ENCODE peak calls at places on chromosomes 11 and 22, in seven cellular contexts. Q, A, T, V, W, N and R are unnamed samples.

GRCh38 chr11:93288079-93288478 is 42.5 kb upstream of the DEUP1 start:
- DNase-seq in N (no peak), A (no peak), Q (peak), W (no peak), T (no peak), V (no peak), R (no peak)

GRCh38 chr22:50702261-50702671 is 29.6 kb downstream of the SHANK3 start:
- DNase-seq in A (no peak), N (no peak), V (no peak), Q (no peak), T (no peak), W (no peak), R (no peak)

GRCh38 chr22:44456661-44457412 is 41.2 kb downstream of the RTL6 start:
- DNase-seq in Q (no peak), A (no peak), W (no peak), V (no peak), T (no peak), N (no peak), R (no peak)

GRCh38 chr11:31887180-31887579 is 76.1 kb upstream of the PAX6 start:
- DNase-seq in V (no peak), W (peak), A (peak), N (no peak), Q (no peak), T (no peak), R (no peak)

GRCh38 chr11:61294717-61295595 is at the start of gene VWCE:
- DNase-seq in W (no peak), V (peak), Q (no peak), A (peak), N (peak), T (peak), R (peak)

GRCh38 chr22:43642319-43642718 is 169.8 kb downstream of the EFCAB6 start:
- DNase-seq in Q (no peak), V (no peak), W (no peak), N (no peak), A (no peak), T (no peak), R (no peak)

GRCh38 chr11:27977031-27977430 is 130.9 kb downstream of the KIF18A start:
- DNase-seq in T (no peak), Q (no peak), A (no peak), N (no peak), V (no peak), W (no peak), R (no peak)

GRCh38 chr22:48098936-48099245 is 1336.4 kb downstream of the TBC1D22A start:
- DNase-seq in T (no peak), W (no peak), N (no peak), Q (no peak), V (no peak), A (no peak), R (peak)

GRCh38 chr22:44947029-44947428 is 62.8 kb downstream of the PHF21B start:
- DNase-seq in N (no peak), A (no peak), T (no peak), Q (no peak), W (no peak), V (no peak), R (no peak)

DNA sequence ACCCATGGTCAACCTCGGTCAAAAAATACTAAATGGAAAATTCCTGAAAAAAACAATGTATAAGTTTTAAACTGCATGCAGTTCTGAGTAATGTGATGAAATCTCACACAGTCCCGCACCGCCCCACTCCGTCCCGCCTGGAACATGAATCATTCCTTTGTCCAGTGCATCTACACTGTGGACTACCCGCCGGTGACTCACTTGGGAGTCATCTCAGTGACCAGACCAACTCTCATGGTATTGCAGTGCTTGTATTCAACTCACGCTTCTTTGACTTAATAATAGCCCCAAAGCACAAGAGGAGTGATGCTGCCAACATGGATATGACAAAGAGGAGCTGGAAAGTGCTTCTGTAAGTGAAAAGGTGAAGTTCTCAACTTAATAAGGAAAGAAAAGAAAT is 48.8 kb downstream of the ARHGAP32 start:
- DNase-seq in A (no peak), Q (no peak), W (no peak), V (no peak), N (peak), T (peak), R (no peak)
- TF ChIP-seq TAF1 in A (peak), Q (no peak), W (no peak), V (no peak), N (no peak), T (no peak), R (no peak)

DNA sequence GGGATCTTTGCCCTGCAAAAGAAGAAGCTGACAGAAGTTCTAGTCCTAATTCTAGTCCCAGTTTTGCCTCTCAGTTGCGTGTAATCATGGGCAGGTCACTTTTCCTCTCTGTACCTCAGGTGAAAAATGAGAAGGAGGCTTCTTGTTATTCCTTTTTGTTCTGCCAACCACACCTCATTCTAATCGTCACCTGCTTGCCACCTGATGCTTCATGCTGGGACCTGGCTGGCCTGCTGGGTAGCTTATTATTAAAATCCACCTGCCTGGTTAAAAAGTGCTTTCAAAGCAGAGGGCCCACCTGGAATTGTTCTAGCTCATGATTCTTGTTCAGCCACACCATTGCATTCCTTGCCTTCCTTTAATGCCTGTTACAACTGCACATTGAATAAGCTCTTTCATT is 8.4 kb upstream of the ALG8 start:
- DNase-seq in T (no peak), A (no peak), W (no peak), Q (no peak), N (no peak), V (no peak), R (no peak)
- TF ChIP-seq TAF1 in T (no peak), A (no peak), W (no peak), Q (no peak), N (no peak), V (no peak), R (no peak)

DNA sequence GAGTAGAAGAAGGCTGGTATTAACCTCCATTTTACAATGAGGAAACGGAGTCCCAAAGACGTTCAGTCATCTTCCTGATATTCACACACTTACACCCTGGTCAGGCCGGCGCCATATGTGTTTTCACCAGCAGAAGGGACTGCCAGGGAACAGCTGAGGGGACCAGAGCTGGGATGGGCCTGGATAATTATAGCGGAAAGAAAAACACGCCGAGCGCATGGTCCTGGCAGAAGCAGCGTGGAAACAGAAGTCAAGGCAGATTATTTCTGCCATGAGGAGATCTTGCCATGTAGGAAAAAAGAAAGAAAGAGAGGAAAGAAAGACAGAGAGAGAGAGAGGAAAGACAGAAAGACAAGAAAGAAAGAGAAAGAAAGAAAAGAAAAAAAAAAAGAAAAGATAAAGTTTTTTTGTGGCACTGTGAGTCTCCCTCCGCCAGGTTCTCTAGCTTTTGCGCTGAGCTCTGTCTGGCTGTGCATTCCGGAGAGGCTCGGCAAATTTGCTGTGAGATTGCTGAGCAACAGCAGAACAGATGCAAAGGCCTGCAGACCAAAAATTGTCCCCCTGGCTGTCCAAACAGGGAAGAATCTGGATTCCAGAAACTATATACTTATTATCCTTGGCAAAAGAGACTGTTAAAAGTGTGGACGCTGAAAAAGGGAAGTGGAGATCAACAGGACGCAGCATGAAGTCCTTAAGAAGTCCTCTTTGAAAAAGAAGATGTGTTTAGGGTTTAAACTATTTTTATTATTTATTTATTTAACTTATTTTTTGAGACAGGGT is 1.3 kb upstream of the UCP2 start:
- DNase-seq in N (no peak), A (peak), T (no peak), W (no peak), V (no peak), Q (no peak), R (no peak)
- TF ChIP-seq TAF1 in N (no peak), A (no peak), T (no peak), W (no peak), V (no peak), Q (no peak), R (no peak)

GRCh38 chr11:11320820-11321219 is 32.2 kb downstream of the CSNK2A3 start:
- DNase-seq in N (no peak), T (no peak), V (no peak), W (no peak), A (no peak), Q (no peak), R (no peak)

GRCh38 chr11:11316651-11317050 is 36.4 kb downstream of the CSNK2A3 start:
- DNase-seq in T (no peak), N (no peak), Q (no peak), W (no peak), A (no peak), V (no peak), R (no peak)

GRCh38 chr11:11313902-11314692 is 39.0 kb downstream of the CSNK2A3 start:
- DNase-seq in N (no peak), V (no peak), T (no peak), Q (no peak), W (no peak), A (no peak), R (no peak)

GRCh38 chr11:11318479-11318878 is 34.6 kb downstream of the CSNK2A3 start:
- DNase-seq in Q (no peak), N (no peak), A (no peak), T (no peak), V (no peak), W (no peak), R (no peak)

GRCh38 chr11:11318961-11319360 is 34.1 kb downstream of the CSNK2A3 start:
- DNase-seq in Q (peak), A (no peak), T (no peak), W (no peak), V (no peak), N (no peak), R (no peak)
- TF ChIP-seq TAF1 in Q (no peak), A (no peak), T (no peak), W (no peak), V (no peak), N (no peak), R (no peak)

DNA sequence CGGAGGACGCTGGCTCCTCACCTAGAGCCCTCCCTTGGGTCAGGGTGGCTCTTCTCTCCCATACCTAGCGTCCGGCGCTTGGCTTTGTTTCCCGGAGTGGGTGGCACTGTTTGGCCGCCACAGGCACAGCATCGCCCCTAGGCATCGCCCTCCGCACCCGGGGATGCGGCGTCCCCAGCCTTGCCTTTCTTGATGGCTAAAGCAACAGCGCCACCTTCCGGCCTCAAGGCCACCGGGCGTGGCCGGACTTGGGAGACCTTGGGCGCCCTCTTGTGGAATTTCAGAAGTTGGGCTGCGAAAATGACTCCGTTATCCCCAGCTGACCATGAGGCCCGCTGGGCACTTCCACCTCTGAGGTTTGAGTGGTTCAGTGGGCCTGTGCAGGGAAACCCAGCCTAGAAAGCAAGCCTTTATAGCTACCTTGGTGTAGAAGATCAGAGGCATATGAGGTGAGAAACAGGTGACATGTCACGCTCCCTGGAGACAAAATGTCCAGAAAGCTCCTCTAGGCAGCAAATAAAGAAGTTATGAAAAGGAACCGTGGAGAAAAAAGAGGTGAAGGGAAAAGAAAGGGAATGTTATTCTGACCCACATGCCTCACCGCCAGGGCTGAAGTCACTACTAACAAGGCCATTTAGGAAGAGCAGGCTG is 54.3 kb downstream of the SNX19 start:
- DNase-seq in N (peak), A (peak), Q (no peak), V (peak), T (peak), W (peak), R (peak)
- TF ChIP-seq TAF1 in N (no peak), A (no peak), Q (no peak), V (no peak), T (no peak), W (no peak), R (no peak)

DNA sequence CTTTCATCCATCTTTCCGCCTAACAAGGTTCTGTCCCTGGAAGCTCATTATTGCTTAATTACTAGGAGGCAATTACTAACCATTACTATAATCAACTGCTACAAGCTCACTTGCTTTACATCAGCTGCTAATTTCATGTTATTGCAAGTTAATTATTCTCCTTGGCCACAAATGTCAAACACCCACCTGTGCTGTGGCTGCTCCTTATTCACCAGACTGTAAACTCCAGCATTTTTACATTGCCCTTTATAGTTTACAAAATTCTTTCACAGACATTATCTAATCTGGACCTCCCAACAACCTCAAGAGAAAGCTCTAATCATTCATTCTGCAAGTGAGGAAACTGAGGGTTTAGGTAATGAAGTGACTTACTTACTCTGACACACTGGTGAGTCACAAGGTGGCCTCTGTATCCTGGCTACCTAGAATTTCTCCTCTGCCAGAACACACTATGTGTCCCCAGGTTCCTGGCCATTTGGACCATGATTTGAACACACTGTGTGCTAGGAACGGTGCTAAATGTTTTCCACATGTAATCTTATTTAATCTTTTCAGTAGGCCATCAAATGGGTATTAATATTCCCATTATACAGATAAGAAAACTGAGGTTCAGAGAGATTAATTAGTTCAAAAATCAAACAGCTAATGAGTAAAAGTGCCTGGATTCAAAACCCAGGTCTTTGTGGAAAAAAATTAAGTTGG is 66.7 kb downstream of the RAB30 start:
- DNase-seq in N (no peak), Q (no peak), V (no peak), A (no peak), W (no peak), T (no peak), R (no peak)
- TF ChIP-seq TAF1 in N (no peak), Q (no peak), V (no peak), A (no peak), W (no peak), T (no peak), R (no peak)

GRCh38 chr11:115778928-115779650 is 274.9 kb upstream of the CADM1 start:
- DNase-seq in T (no peak), W (no peak), Q (no peak), N (no peak), V (peak), A (no peak), R (no peak)

GRCh38 chr11:115776916-115777315 is 272.7 kb upstream of the CADM1 start:
- DNase-seq in A (no peak), N (no peak), W (no peak), T (no peak), Q (no peak), V (no peak), R (no peak)

GRCh38 chr11:115774756-115775155 is 270.5 kb upstream of the CADM1 start:
- DNase-seq in A (no peak), T (no peak), W (no peak), V (no peak), Q (no peak), N (no peak), R (no peak)

GRCh38 chr11:115780625-115781024 is 276.4 kb upstream of the CADM1 start:
- DNase-seq in W (no peak), V (no peak), Q (no peak), T (no peak), A (no peak), N (no peak), R (no peak)

DNA sequence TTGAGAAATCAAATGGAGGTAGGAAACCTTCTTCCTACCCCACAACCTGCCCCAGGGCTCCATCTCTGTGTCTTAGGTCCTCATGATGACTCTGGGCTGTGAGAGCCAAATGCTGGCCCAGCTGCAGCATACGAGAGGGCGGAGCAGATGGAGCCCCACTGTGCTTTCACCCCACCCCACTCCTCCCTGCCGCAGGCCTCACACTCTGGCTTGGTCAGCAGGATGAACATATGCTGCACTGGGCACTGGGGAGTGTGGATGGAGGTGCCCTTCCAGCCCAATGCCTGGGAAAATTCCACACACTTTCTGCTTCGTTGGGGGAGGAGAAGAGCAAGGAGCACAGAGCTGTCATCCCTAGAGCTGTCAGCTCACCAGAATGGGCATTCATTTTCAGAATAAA is 271.6 kb upstream of the CADM1 start:
- DNase-seq in N (no peak), T (no peak), A (no peak), W (no peak), Q (no peak), V (no peak), R (no peak)
- TF ChIP-seq TAF1 in N (no peak), T (no peak), A (no peak), W (no peak), Q (no peak), V (no peak), R (no peak)